ENCODE peak calls at places on chromosomes 1 and 21, in five cellular contexts. P, W, S, N and Y are unnamed samples.

GRCh38 chr1:2275796-2276536 is 47.8 kb downstream of the SKI start:
- DNase-seq in S (peak; percentile 54), W (no peak), N (peak; percentile 42), P (peak; percentile 71), Y (peak; percentile 88)

GRCh38 chr1:92784051-92784638 is 763 bp downstream of the EVI5 start:
- DNase-seq in S (peak; percentile 42), P (peak; percentile 38), N (peak; percentile 78), W (no peak), Y (no peak)

GRCh38 chr1:5707566-5708178 is 284.6 kb downstream of the NPHP4 start:
- DNase-seq in N (peak; percentile 49), W (no peak), S (no peak), P (no peak), Y (no peak)

GRCh38 chr1:27968692-27969091 is 8.9 kb downstream of the XKR8 start:
- DNase-seq in N (peak; percentile 90), W (no peak), S (no peak), P (peak; percentile 88), Y (no peak)

GRCh38 chr1:59526240-59526639 is 229.3 kb downstream of the FGGY start:
- DNase-seq in S (no peak), P (peak; percentile 16), N (peak; percentile 41), W (no peak), Y (no peak)

GRCh38 chr1:109704173-109704572 is 7.9 kb upstream of the GSTM5 start:
- DNase-seq in N (no peak), S (no peak), W (no peak), P (no peak), Y (no peak)

GRCh38 chr1:31746687-31747086 is 17.5 kb downstream of the ADGRB2 start:
- DNase-seq in W (no peak), N (no peak), P (no peak), S (no peak), Y (no peak)

GRCh38 chr1:219713981-219714381 is 101.1 kb upstream of the ZC3H11B start:
- DNase-seq in W (no peak), N (no peak), P (no peak), S (no peak), Y (no peak)

GRCh38 chr1:41354956-41355355 is 6.3 kb upstream of the FOXO6 start:
- DNase-seq in S (no peak), W (no peak), N (no peak), P (no peak), Y (no peak)

GRCh38 chr1:28115267-28115666 is 26.9 kb upstream of the EYA3 start:
- DNase-seq in S (peak; percentile 95), W (no peak), N (no peak), P (no peak), Y (no peak)

GRCh38 chr1:10848109-10848684 is 51.8 kb upstream of the CASZ1 start:
- DNase-seq in W (no peak), N (no peak), P (no peak), S (no peak), Y (no peak)

GRCh38 chr1:6872573-6873261 is 87.5 kb downstream of the CAMTA1 start:
- DNase-seq in W (no peak), N (no peak), P (no peak), S (no peak), Y (no peak)

GRCh38 chr1:43616383-43616782 is 33.6 kb upstream of the KDM4A start:
- DNase-seq in N (no peak), S (no peak), W (no peak), P (no peak), Y (no peak)

GRCh38 chr1:65940131-65940530 is 147.4 kb downstream of the PDE4B start:
- DNase-seq in P (no peak), N (no peak), W (no peak), S (no peak), Y (no peak)

GRCh38 chr1:179776831-179777230 is 33.7 kb downstream of the FAM163A start:
- DNase-seq in S (no peak), P (no peak), N (peak; percentile 58), W (no peak), Y (no peak)

GRCh38 chr1:229717774-229718173 is 91.7 kb downstream of the URB2 start:
- DNase-seq in S (no peak), P (no peak), W (no peak), N (no peak), Y (no peak)

GRCh38 chr1:3611170-3612019 is at the start of gene MEGF6:
- DNase-seq in S (no peak), N (peak; percentile 33), W (no peak), P (peak; percentile 80), Y (peak; percentile 26)

GRCh38 chr1:202243006-202243405 is 49.4 kb downstream of the LGR6 start:
- DNase-seq in N (no peak), S (no peak), P (no peak), W (no peak), Y (no peak)

GRCh38 chr1:218361298-218362065 is 16.3 kb downstream of the TGFB2 start:
- DNase-seq in N (peak; percentile 45), W (no peak), P (peak; percentile 44), S (no peak), Y (no peak)

GRCh38 chr1:31396633-31397351 is 16.2 kb upstream of the SERINC2 start:
- DNase-seq in S (peak; percentile 97), N (peak; percentile 98), W (no peak), P (peak; percentile 79), Y (no peak)

GRCh38 chr1:31752258-31752657 is 11.9 kb downstream of the ADGRB2 start:
- DNase-seq in N (no peak), S (no peak), P (no peak), W (no peak), Y (no peak)

GRCh38 chr1:23422313-23422877 is 2.2 kb downstream of the TCEA3 start:
- DNase-seq in P (peak; percentile 89), N (peak; percentile 52), W (peak; percentile 86), S (peak; percentile 67), Y (peak; percentile 54)

GRCh38 chr1:33167650-33168447 is 14.0 kb downstream of the TRIM62 start:
- DNase-seq in P (no peak), W (no peak), S (no peak), N (peak; percentile 29), Y (no peak)

GRCh38 chr21:45699251-45699942 is 55.9 kb downstream of the PCBP3 start:
- DNase-seq in N (no peak), P (no peak), W (no peak), S (no peak), Y (no peak)

GRCh38 chr21:38768385-38769071 is 37.2 kb upstream of the ETS2 start:
- DNase-seq in N (peak; percentile 83), P (peak; percentile 25), W (no peak), S (no peak), Y (no peak)

GRCh38 chr1:87072431-87072830 is 158.0 kb downstream of the HS2ST1 start:
- DNase-seq in N (no peak), W (no peak), P (no peak), S (no peak), Y (no peak)

GRCh38 chr1:159889202-159889601 is 10.8 kb downstream of the CFAP45 start:
- DNase-seq in P (no peak), W (no peak), S (peak; percentile 4), N (no peak), Y (no peak)